ENCODE peak calls at places on chromosomes 2 and 18, in nine cellular contexts. T, N, M, S, Q, W, X, H and C are unnamed samples. For H3K4me1, the result is how much of the 10 kb centered on the place peaks cover.

GRCh38 chr2:222142027-222142426 is 156.8 kb downstream of the PAX3 start:
- DNase-seq in T (no peak), N (no peak), M (no peak), S (no peak), Q (no peak), W (no peak), X (no peak), H (no peak), C (no peak)

GRCh38 chr2:226446406-226447001 is 353.1 kb downstream of the IRS1 start:
- DNase-seq in T (no peak), N (no peak), M (no peak), S (no peak), Q (no peak), W (no peak), X (no peak), H (no peak), C (no peak)

GRCh38 chr2:169933124-169933711 is 106.0 kb downstream of the UBR3 start:
- DNase-seq in T (no peak), N (peak), M (peak), S (peak), Q (peak), W (no peak), X (no peak), H (no peak), C (no peak)

GRCh38 chr18:24126155-24126947 is 12.5 kb upstream of the CABYR start:
- DNase-seq in T (no peak), N (no peak), M (no peak), S (no peak), Q (no peak), W (no peak), X (peak), H (no peak), C (no peak)

GRCh38 chr2:66306488-66306887 is 128.4 kb upstream of the MEIS1 start:
- DNase-seq in T (no peak), N (no peak), M (no peak), S (no peak), Q (no peak), W (no peak), X (no peak), H (no peak), C (no peak)

GRCh38 chr2:241893265-241893664 is 23.7 kb downstream of the RTP5 start:
- DNase-seq in T (no peak), N (no peak), M (no peak), S (no peak), Q (no peak), W (no peak), X (no peak), H (peak), C (no peak)

GRCh38 chr2:149561309-149561926 is 26.2 kb downstream of the MMADHC start:
- DNase-seq in T (no peak), N (peak), M (peak), S (no peak), Q (no peak), W (no peak), X (no peak), H (no peak), C (peak)

GRCh38 chr2:235836416-235837042 is 331.7 kb downstream of the GBX2 start:
- DNase-seq in T (no peak), N (peak), M (no peak), S (no peak), Q (no peak), W (no peak), X (no peak), H (no peak), C (no peak)

GRCh38 chr18:77079088-77079487 is 53.5 kb downstream of the MBP start:
- DNase-seq in T (no peak), N (no peak), M (no peak), S (no peak), Q (no peak), W (no peak), X (no peak), H (no peak), C (no peak)

GRCh38 chr18:50158866-50159653 is 35.9 kb downstream of the MYO5B start:
- DNase-seq in T (no peak), N (no peak), M (no peak), S (no peak), Q (no peak), W (no peak), X (peak), H (no peak), C (peak)

GRCh38 chr2:169775765-169776482 is 22.7 kb upstream of the SSB start:
- DNase-seq in T (no peak), N (no peak), M (peak), S (no peak), Q (no peak), W (no peak), X (no peak), H (no peak), C (no peak)

GRCh38 chr2:186256540-186256939 is 229.5 kb upstream of the ZC3H15 start:
- DNase-seq in T (no peak), N (peak), M (no peak), S (peak), Q (no peak), W (no peak), X (no peak), H (no peak), C (no peak)

GRCh38 chr2:132621131-132621875 is 48.7 kb downstream of the LYPD1 start:
- DNase-seq in T (peak), N (no peak), M (no peak), S (no peak), Q (no peak), W (no peak), X (no peak), H (no peak), C (peak)

GRCh38 chr18:27009293-27009692 is 143.8 kb upstream of the AQP4 start:
- DNase-seq in T (no peak), N (no peak), M (no peak), S (no peak), Q (no peak), W (no peak), X (no peak), H (no peak), C (no peak)

GRCh38 chr2:42907835-42908234 is 115.5 kb upstream of the HAAO start:
- DNase-seq in T (no peak), N (no peak), M (peak), S (no peak), Q (no peak), W (no peak), X (no peak), H (no peak), C (no peak)

GRCh38 chr2:224038049-224038829 is 847 bp downstream of the SERPINE2 start:
- DNase-seq in T (no peak), N (peak), M (no peak), S (no peak), Q (no peak), W (peak), X (no peak), H (no peak), C (peak)

GRCh38 chr18:51070545-51070944 is 40.5 kb downstream of the SMAD4 start:
- DNase-seq in T (no peak), N (no peak), M (no peak), S (no peak), Q (no peak), W (no peak), X (no peak), H (no peak), C (no peak)

GRCh38 chr18:48904086-48904485 is 46.7 kb downstream of the SMAD7 start:
- DNase-seq in T (no peak), N (no peak), M (no peak), S (no peak), Q (no peak), W (no peak), X (no peak), H (no peak), C (no peak)

GRCh38 chr18:62384610-62385097 is 59.5 kb downstream of the TNFRSF11A start:
- DNase-seq in T (no peak), N (peak), M (no peak), S (no peak), Q (no peak), W (peak), X (no peak), H (no peak), C (no peak)

GRCh38 chr2:217168396-217168795 is 308.5 kb upstream of the TNP1 start:
- DNase-seq in T (no peak), N (no peak), M (no peak), S (no peak), Q (no peak), W (no peak), X (no peak), H (no peak), C (no peak)

GRCh38 chr18:76686737-76687231 is 135.6 kb upstream of the ZNF236 start:
- DNase-seq in T (peak), N (peak), M (no peak), S (peak), Q (peak), W (peak), X (peak), H (no peak), C (peak)

GRCh38 chr2:165794520-165794882 is 454 bp upstream of the GALNT3 start:
- DNase-seq in T (peak), N (peak), M (no peak), S (peak), Q (no peak), W (no peak), X (peak), H (no peak), C (peak)

GRCh38 chr2:175430236-175430635 is 248.7 kb upstream of the ATP5MC3 start:
- DNase-seq in T (no peak), N (no peak), M (no peak), S (no peak), Q (no peak), W (no peak), X (no peak), H (no peak), C (no peak)

GRCh38 chr18:61946449-61946848 is 53.6 kb upstream of the RNF152 start:
- DNase-seq in T (no peak), N (no peak), M (no peak), S (no peak), Q (no peak), W (no peak), X (no peak), H (no peak), C (no peak)

GRCh38 chr2:119645173-119645846 is 33.7 kb upstream of the TMEM177 start:
- DNase-seq in T (no peak), N (no peak), M (no peak), S (no peak), Q (no peak), W (no peak), X (no peak), H (no peak), C (no peak)
- TF ChIP-seq POLR2AphosphoS5 in T (no peak), N (no peak), M (no peak), S (no peak), Q (no peak), W (no peak), X (no peak), H (no peak), C (no peak)

GRCh38 chr18:58103339-58103930 is 59.4 kb downstream of the NEDD4L start:
- DNase-seq in T (no peak), N (no peak), M (no peak), S (no peak), Q (no peak), W (no peak), X (no peak), H (no peak), C (no peak)
- H3K27ac ChIP-seq in T (peak), N (no peak), M (no peak), S (no peak), Q (no peak), W (no peak), X (peak), H (no peak), C (no peak)

GRCh38 chr2:105888625-105889024 is 143.9 kb downstream of the NCK2 start:
- DNase-seq in T (no peak), N (peak), M (peak), S (peak), Q (no peak), W (no peak), X (no peak), H (no peak), C (no peak)
- H3K4me1 ChIP-seq in T (half or more), N (under half), M (under half), S (under half), Q (under half), W (under half), X (under half), H (under half), C (under half)

GRCh38 chr18:9825571-9826073 is 60.2 kb upstream of the TXNDC2 start:
- DNase-seq in T (no peak), N (no peak), M (peak), S (peak), Q (no peak), W (no peak), X (peak), H (no peak), C (peak)

GRCh38 chr18:9828794-9829712 is 56.7 kb upstream of the TXNDC2 start:
- DNase-seq in T (no peak), N (no peak), M (peak), S (no peak), Q (no peak), W (no peak), X (no peak), H (no peak), C (no peak)

GRCh38 chr18:9827211-9827855 is 58.4 kb upstream of the TXNDC2 start:
- DNase-seq in T (no peak), N (no peak), M (no peak), S (no peak), Q (no peak), W (no peak), X (no peak), H (no peak), C (peak)

GRCh38 chr18:9826666-9827065 is 59.1 kb upstream of the TXNDC2 start:
- DNase-seq in T (no peak), N (no peak), M (no peak), S (no peak), Q (no peak), W (no peak), X (no peak), H (no peak), C (no peak)

DNA sequence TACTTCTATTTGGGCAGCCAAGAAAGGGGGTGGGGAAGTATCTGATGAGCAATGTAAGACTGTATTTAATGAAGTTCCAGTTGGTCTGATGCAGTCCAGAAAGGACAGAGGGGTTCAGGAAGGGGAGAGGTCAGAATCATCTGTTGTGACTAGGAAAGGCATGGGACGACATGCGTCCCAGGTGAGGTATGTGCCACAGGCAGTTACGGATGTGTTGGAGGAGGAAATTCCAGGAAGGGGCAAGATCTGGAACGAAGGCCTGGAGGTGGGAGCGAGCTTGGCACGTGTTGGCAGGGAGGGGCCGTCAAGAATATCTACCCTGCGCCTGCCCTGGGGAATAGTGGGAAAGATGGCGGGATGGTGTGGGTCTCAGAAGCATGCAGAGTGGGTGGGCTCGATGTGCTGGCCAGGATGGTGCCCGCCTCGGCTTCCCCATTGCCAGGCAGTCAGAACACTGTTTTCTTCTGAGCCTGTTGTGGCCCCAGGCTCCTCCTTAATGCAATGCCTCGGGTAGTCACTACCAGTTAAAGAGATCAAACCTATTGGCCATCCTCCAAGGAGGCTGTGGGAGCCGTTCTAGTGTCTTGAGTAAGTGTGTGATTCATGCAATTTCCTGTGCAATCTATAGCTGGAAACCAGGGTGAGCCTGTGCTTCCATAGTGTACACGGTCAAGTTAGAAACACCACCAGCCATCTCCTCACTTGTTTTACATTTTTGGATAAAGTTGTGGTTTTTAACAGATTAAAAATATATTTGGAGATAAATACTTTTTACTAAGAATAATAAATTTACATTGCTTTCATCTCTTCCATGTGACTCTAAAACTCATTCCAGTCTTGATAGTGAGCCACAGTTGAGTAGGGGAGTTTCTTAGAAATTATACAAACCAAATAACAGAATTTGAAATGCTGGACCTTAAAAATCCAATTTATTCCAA is 57.6 kb upstream of the TXNDC2 start:
- DNase-seq in T (peak), N (no peak), M (peak), S (peak), Q (peak), W (no peak), X (peak), H (no peak), C (no peak)
- TF ChIP-seq POLR2AphosphoS5 in T (peak), N (no peak), M (no peak), S (peak), Q (peak), W (no peak), X (peak), H (no peak), C (no peak)

DNA sequence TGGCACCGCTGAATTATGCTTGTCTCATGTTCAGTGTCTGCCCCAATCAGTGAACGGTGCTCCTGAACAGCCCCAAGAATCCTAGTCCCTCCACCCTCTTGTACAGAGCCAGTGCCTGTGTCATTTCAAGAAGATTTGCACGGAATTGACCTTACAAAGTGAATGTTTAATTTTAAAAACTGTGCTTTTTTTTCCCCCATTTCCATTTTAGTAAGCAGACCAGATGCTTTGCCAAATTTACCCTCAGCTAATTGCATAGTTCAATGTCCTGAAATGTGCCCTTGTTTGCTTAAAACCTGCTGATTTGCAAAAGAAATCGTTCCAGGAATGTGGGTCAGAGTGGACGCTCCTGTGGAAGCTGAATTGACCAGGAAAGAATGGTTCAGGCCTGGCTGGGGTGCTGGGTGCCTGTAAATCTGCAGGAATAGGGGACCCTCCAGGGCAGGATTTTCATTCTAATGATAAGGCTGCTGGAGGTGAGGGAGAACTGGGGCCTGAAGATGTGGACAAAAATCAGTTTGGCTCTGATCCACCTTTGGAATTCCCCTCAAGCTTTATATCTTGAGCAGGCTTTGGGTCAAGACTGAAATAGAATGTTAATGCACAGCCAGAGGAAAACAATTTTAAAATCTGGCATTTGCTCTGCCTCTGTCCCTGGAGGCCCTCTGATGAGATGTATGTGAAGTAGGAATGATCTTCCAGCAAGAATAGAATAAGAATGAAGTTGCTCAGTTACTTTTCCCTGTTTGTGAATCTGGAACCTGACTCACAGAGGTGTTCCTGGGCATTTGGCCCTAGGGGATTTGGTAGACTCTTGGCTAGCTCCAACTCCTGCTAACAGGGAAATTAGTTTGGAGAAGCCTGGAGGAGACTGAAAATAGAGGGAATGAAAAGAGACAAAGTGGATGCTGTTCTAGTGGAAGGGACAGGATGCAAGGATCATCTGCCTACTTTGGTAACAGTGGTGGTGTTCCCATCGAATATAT is 19.9 kb downstream of the TMEM17 start:
- DNase-seq in T (no peak), N (no peak), M (no peak), S (no peak), Q (no peak), W (no peak), X (no peak), H (no peak), C (no peak)
- H3K27ac ChIP-seq in T (peak), N (no peak), M (no peak), S (no peak), Q (peak), W (no peak), X (no peak), H (peak), C (no peak)

DNA sequence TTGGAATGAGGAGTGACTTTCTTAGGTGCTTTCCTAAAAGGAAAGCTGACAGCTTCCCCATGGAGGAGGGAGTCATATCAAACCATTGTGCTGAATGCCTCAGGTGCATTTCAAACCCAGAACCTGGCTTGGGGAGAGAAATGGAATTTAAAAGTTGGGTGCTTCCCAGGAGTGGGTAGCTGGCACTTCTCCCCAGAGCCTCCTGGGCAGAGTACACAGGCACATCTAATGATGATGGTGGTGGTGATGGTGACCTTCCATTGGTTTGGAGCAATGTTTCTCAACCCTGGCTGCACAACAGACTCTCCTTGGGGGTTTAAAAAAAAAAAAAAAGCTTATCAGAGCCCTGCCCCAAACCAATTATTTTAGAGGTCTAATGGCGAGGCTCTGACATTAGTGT is 8.3 kb downstream of the FOSL2 start:
- DNase-seq in T (no peak), N (no peak), M (no peak), S (no peak), Q (no peak), W (no peak), X (no peak), H (no peak), C (no peak)
- H3K4me1 ChIP-seq in T (half or more), N (under half), M (under half), S (under half), Q (under half), W (under half), X (under half), H (half or more), C (under half)